ENCODE peak calls at places on chromosomes 7 and 10, in ten cellular contexts. R is NCI-H2081; F is frontal cortex; V is keratinocyte; S is naive thymus-derived CD4-positive, alpha-beta T cell; K is stimulated activated CD8-positive, alpha-beta memory T cell treated with anti-CD3 and anti-CD28 coated beads, Interleukin-15, amount 100 ng/mL, for 1 hour; Z is left ventricle myocardium superior; Y is Peyer's patch; J is psoas muscle; W is cardiac septum. C is an unnamed sample.

GRCh38 chr7:84142726-84143125 is 51.9 kb downstream of the SEMA3A start:
- DNase-seq in Y (no peak), Z (no peak), S (no peak), F (no peak), R (no peak), K (no peak), J (no peak), V (no peak), W (no peak), C (no peak)

GRCh38 chr7:92436843-92437445 is 10.3 kb upstream of the GATAD1 start:
- DNase-seq in F (no peak), S (no peak), V (no peak), J (no peak), R (no peak), Z (no peak), Y (no peak), K (no peak), W (no peak), C (no peak)

GRCh38 chr7:1505731-1506550 is 1.8 kb upstream of the INTS1 start:
- DNase-seq in K (no peak), F (no peak), J (no peak), Z (no peak), R (peak), V (no peak), S (no peak), Y (no peak), W (no peak), C (peak)

GRCh38 chr7:99562832-99563231 is 4.4 kb downstream of the ZNF655 start:
- DNase-seq in R (no peak), Y (peak), K (no peak), Z (no peak), F (no peak), V (peak), J (no peak), S (no peak), W (no peak), C (no peak)

GRCh38 chr7:100721505-100721812 is 1.2 kb downstream of the EPO start:
- DNase-seq in S (no peak), K (no peak), V (no peak), Z (no peak), Y (no peak), J (no peak), R (no peak), W (no peak), F (no peak), C (no peak)

GRCh38 chr7:15832996-15833395 is 146.5 kb upstream of the MEOX2 start:
- DNase-seq in Z (peak), Y (peak), K (no peak), R (peak), S (no peak), J (peak), V (no peak), W (peak), F (no peak), C (peak)

GRCh38 chr7:69893915-69894314 is 295.6 kb downstream of the AUTS2 start:
- DNase-seq in J (no peak), S (no peak), W (no peak), K (no peak), V (no peak), R (peak), Z (no peak), F (no peak), Y (no peak), C (peak)

GRCh38 chr10:50216894-50217293 is 34.4 kb downstream of the ASAH2 start:
- DNase-seq in W (no peak), Z (no peak), S (no peak), J (no peak), K (no peak), R (peak), Y (no peak), F (no peak), V (no peak), C (no peak)

GRCh38 chr10:71368639-71369038 is 28.1 kb upstream of the CDH23 start:
- DNase-seq in Z (no peak), Y (no peak), F (no peak), V (no peak), J (no peak), W (no peak), R (no peak), K (no peak), S (no peak), C (no peak)

GRCh38 chr10:116561026-116561425 is 15.3 kb downstream of the PNLIP start:
- DNase-seq in R (no peak), V (no peak), K (no peak), Y (no peak), W (no peak), J (no peak), S (no peak), F (no peak), Z (no peak), C (no peak)

GRCh38 chr7:44077061-44077460 is 5.3 kb downstream of the POLM start:
- DNase-seq in F (no peak), Z (peak), W (no peak), K (no peak), S (no peak), Y (peak), V (no peak), R (no peak), J (peak), C (no peak)

GRCh38 chr10:96287392-96288105 is 16.2 kb upstream of the BLNK start:
- DNase-seq in J (no peak), R (peak), Z (no peak), Y (peak), S (no peak), V (no peak), F (no peak), W (no peak), K (no peak), C (no peak)

GRCh38 chr10:68333452-68333851 is 724 bp upstream of the PBLD start:
- DNase-seq in J (no peak), W (no peak), Z (no peak), R (no peak), S (no peak), K (no peak), F (no peak), V (no peak), Y (no peak), C (peak)

GRCh38 chr7:83648464-83649241 is at the start of gene SEMA3E:
- DNase-seq in R (peak), F (no peak), K (no peak), Z (no peak), S (no peak), J (no peak), V (no peak), Y (no peak), W (no peak), C (peak)

GRCh38 chr10:95295031-95295755 is 4.4 kb upstream of the PDLIM1 start:
- DNase-seq in Z (peak), K (no peak), S (peak), Y (peak), V (no peak), W (no peak), R (no peak), J (peak), F (no peak), C (peak)

GRCh38 chr10:29411666-29412335 is 122.9 kb downstream of the LYZL1 start:
- DNase-seq in S (no peak), R (no peak), J (no peak), Y (no peak), W (no peak), Z (no peak), V (no peak), K (no peak), F (no peak), C (no peak)